ENCODE peak calls at places on chromosomes 4 and X, in nine cellular contexts. S, H, B, J, P, C, L, K and D are unnamed samples.

GRCh38 chr4:71456841-71457240 is 118.0 kb downstream of the SLC4A4 start:
- DNase-seq in L (no peak), P (no peak), J (peak; percentile 92), S (peak; percentile 54), K (no peak), B (no peak), H (peak; percentile 59), C (no peak), D (peak; percentile 79)

GRCh38 chrX:110414273-110414672 is 55.6 kb downstream of the RTL9 start:
- DNase-seq in B (no peak), C (no peak), L (no peak), K (no peak), H (no peak), S (no peak), P (no peak), J (no peak), D (no peak)

GRCh38 chr4:108399610-108400265 is 220.6 kb upstream of the RPL34 start:
- DNase-seq in S (no peak), K (no peak), P (no peak), H (no peak), J (no peak), B (no peak), C (no peak), L (no peak), D (no peak)

GRCh38 chr4:172985552-172985951 is 183.1 kb upstream of the GALNT7 start:
- DNase-seq in L (no peak), K (no peak), H (no peak), B (no peak), C (no peak), J (no peak), S (no peak), P (no peak), D (peak; percentile 8)

GRCh38 chrX:11398139-11398538 is 104.9 kb downstream of the AMELX start:
- DNase-seq in H (no peak), P (no peak), J (no peak), K (no peak), B (no peak), S (no peak), L (no peak), C (no peak), D (no peak)

GRCh38 chr4:112418092-112418491 is 97.9 kb downstream of the NEUROG2 start:
- DNase-seq in H (no peak), P (peak; percentile 17), L (no peak), C (no peak), K (no peak), J (no peak), S (no peak), B (no peak), D (no peak)

GRCh38 chrX:42117318-42117717 is 194.0 kb upstream of the CASK start:
- DNase-seq in C (no peak), P (no peak), B (no peak), J (no peak), S (no peak), L (no peak), H (no peak), K (no peak), D (no peak)

GRCh38 chr4:105670684-105671083 is 37.8 kb downstream of the INTS12 start:
- DNase-seq in H (no peak), L (no peak), P (no peak), S (no peak), B (no peak), K (no peak), C (no peak), J (no peak), D (no peak)

GRCh38 chr4:61201562-61202099 is 1.5 kb downstream of the ADGRL3 start:
- DNase-seq in J (no peak), H (no peak), C (no peak), S (no peak), K (no peak), B (no peak), L (peak; percentile 14), P (peak; percentile 9), D (no peak)

GRCh38 chrX:121894756-121895155 is 847.3 kb downstream of the GLUD2 start:
- DNase-seq in C (no peak), B (no peak), P (no peak), J (no peak), S (no peak), L (no peak), K (no peak), H (no peak), D (no peak)

GRCh38 chr4:56799824-56800756 is 21.4 kb downstream of the SPINK2 start:
- DNase-seq in S (peak; percentile 65), K (peak; percentile 19), P (peak; percentile 82), J (peak; percentile 78), H (peak; percentile 67), L (peak; percentile 84), B (peak; percentile 66), C (peak; percentile 85), D (peak; percentile 88)

GRCh38 chr4:10023050-10023419 is 1.7 kb upstream of the SLC2A9 start:
- DNase-seq in K (no peak), L (no peak), P (no peak), C (no peak), J (no peak), S (no peak), B (no peak), H (no peak), D (no peak)

GRCh38 chr4:848803-849477 is 23.0 kb upstream of the CPLX1 start:
- DNase-seq in S (no peak), K (no peak), B (no peak), P (no peak), C (no peak), H (no peak), L (no peak), J (no peak), D (peak; percentile 24)

GRCh38 chrX:16585486-16586370 is 64.2 kb upstream of the S100G start:
- DNase-seq in S (no peak), L (no peak), H (no peak), B (no peak), K (no peak), C (no peak), P (no peak), J (no peak), D (no peak)

GRCh38 chr4:86338989-86339388 is 20.9 kb downstream of the MAPK10 start:
- DNase-seq in J (peak; percentile 82), C (peak; percentile 53), H (peak; percentile 72), L (peak; percentile 32), S (no peak), K (no peak), B (no peak), P (no peak), D (peak; percentile 95)

GRCh38 chr4:152024881-152025280 is 264.1 kb upstream of the GATB start:
- DNase-seq in H (no peak), B (no peak), C (no peak), J (no peak), P (no peak), L (no peak), K (no peak), S (no peak), D (no peak)

GRCh38 chrX:132957211-132958085 is 981 bp downstream of the HS6ST2 start:
- DNase-seq in B (no peak), P (peak; percentile 14), K (no peak), J (no peak), L (peak; percentile 21), C (no peak), H (no peak), S (no peak), D (peak; percentile 9)

GRCh38 chrX:17579021-17579420 is 158.3 kb upstream of the SCML1 start:
- DNase-seq in C (no peak), L (no peak), B (no peak), K (no peak), H (no peak), P (no peak), J (peak; percentile 49), S (no peak), D (no peak)

GRCh38 chr4:76007089-76007559 is at the start of gene CXCL9:
- DNase-seq in J (no peak), L (no peak), P (no peak), B (no peak), H (no peak), C (no peak), S (no peak), K (no peak), D (no peak)
- TF ChIP-seq CTCF in J (no peak), L (no peak), P (no peak), B (no peak), H (no peak), C (no peak), S (no peak), K (no peak), D (no peak)

GRCh38 chr4:137530176-137530575 is 2.1 kb downstream of the PCDH18 start:
- DNase-seq in L (no peak), K (no peak), J (peak; percentile 91), H (no peak), S (no peak), P (no peak), B (no peak), C (no peak), D (peak; percentile 91)
- H3K4me3 ChIP-seq in L (peak overlapping the region; percentile 63), K (peak overlapping the region; percentile 75), J (peak overlapping the region; percentile 90), H (peak overlapping the region; percentile 77), S (peak overlapping the region; percentile 43), P (peak overlapping the region; percentile 91), B (peak overlapping the region; percentile 51), C (peak overlapping the region; percentile 80), D (peak overlapping the region; percentile 84)

GRCh38 chr4:77418333-77418732 is 187.3 kb upstream of the CXCL13 start:
- DNase-seq in S (no peak), B (no peak), P (no peak), J (peak; percentile 6), L (no peak), H (no peak), K (no peak), C (no peak), D (peak; percentile 8)
- TF ChIP-seq CTCF in S (peak; percentile 12), B (no peak), P (peak; percentile 44), J (peak; percentile 18), L (no peak), H (peak; percentile 19), K (no peak), C (peak; percentile 10), D (peak; percentile 27)

GRCh38 chrX:23815376-23815775 is 32.4 kb downstream of the SAT1 start:
- DNase-seq in H (no peak), B (no peak), L (no peak), J (no peak), P (no peak), K (no peak), C (no peak), S (no peak), D (no peak)

GRCh38 chrX:23810279-23810678 is 27.3 kb downstream of the SAT1 start:
- DNase-seq in C (no peak), P (no peak), K (no peak), J (no peak), H (no peak), S (no peak), B (no peak), L (no peak), D (no peak)

GRCh38 chrX:23816179-23816578 is 33.2 kb downstream of the SAT1 start:
- DNase-seq in C (no peak), P (no peak), S (no peak), K (no peak), B (no peak), J (no peak), H (no peak), L (no peak), D (no peak)

GRCh38 chrX:23811135-23811781 is 28.3 kb downstream of the SAT1 start:
- DNase-seq in C (no peak), S (no peak), K (no peak), P (no peak), L (no peak), J (peak; percentile 9), B (no peak), H (no peak), D (peak; percentile 60)

DNA sequence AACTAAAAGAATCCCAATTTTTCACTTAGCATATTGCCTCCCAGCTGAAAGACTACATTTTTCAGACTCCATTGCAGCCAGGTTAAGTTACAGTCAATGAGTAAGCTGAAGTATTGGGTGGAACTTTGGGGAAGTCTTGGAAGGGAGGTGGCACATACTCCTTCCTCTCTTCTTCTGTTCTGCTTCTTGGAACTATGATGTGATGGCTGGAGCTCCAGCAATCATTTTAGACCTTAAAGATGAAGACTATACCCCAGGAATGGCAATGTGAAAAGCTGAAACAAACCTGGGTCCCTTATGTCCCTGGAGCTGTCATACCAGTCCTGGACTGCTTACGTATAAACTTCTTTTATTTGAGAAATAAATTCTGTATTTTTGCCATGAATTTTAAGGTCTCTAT is 30.8 kb downstream of the SAT1 start:
- DNase-seq in K (no peak), C (no peak), B (no peak), P (no peak), H (no peak), J (no peak), S (no peak), L (no peak), D (no peak)
- H3K4me3 ChIP-seq in K (no peak overlapping the region), C (no peak overlapping the region), B (no peak overlapping the region), P (no peak overlapping the region), H (no peak overlapping the region), J (no peak overlapping the region), S (no peak overlapping the region), L (no peak overlapping the region), D (no peak overlapping the region)